ENCODE peak calls at places on chromosome 13, in five cellular contexts. M is CD4-positive, alpha-beta T cell; O is prostate gland; R is left ventricle myocardium inferior; A is ovary. F is an unnamed sample.

GRCh38 chr13:74246398-74246975 is 112.3 kb upstream of the KLF12 start:
- DNase-seq in O (no peak), R (peak), M (peak), A (no peak), F (no peak)

GRCh38 chr13:80274643-80275042 is 66.3 kb downstream of the SPRY2 start:
- DNase-seq in M (no peak), R (no peak), O (no peak), A (no peak), F (no peak)

GRCh38 chr13:72246396-72246795 is 379.4 kb upstream of the DACH1 start:
- DNase-seq in M (no peak), A (no peak), O (no peak), R (no peak), F (no peak)

GRCh38 chr13:76886292-76887061 is at the start of gene KCTD12:
- DNase-seq in O (peak), A (peak), R (peak), M (peak), F (peak)

GRCh38 chr13:107881362-107881761 is 334.0 kb downstream of the LIG4 start:
- DNase-seq in O (no peak), M (no peak), R (no peak), A (no peak), F (no peak)

GRCh38 chr13:25085125-25085742 is 10.7 kb upstream of the PABPC3 start:
- DNase-seq in A (no peak), O (peak), M (no peak), R (no peak), F (peak)

GRCh38 chr13:22451345-22451744 is 729.4 kb upstream of the SGCG start:
- DNase-seq in O (no peak), R (peak), A (no peak), M (no peak), F (no peak)

GRCh38 chr13:73879346-73880020 is 254.7 kb downstream of the KLF12 start:
- DNase-seq in M (no peak), A (no peak), R (no peak), O (no peak), F (no peak)

GRCh38 chr13:54637377-54637776 is 1608.8 kb downstream of the OLFM4 start:
- DNase-seq in M (no peak), A (no peak), O (no peak), R (no peak), F (no peak)

GRCh38 chr13:30978981-30979956 is 46.8 kb downstream of the TEX26 start:
- DNase-seq in R (no peak), A (no peak), M (peak), O (no peak), F (peak)

GRCh38 chr13:105817011-105817410 is 718.5 kb downstream of the EFNB2 start:
- DNase-seq in O (no peak), M (no peak), A (no peak), R (no peak), F (no peak)

GRCh38 chr13:99693351-99693750 is 192.1 kb downstream of the TM9SF2 start:
- DNase-seq in O (no peak), A (no peak), R (no peak), M (no peak), F (no peak)

GRCh38 chr13:35144496-35144895 is 202.4 kb downstream of the NBEA start:
- DNase-seq in O (no peak), R (no peak), M (no peak), A (no peak), F (no peak)

GRCh38 chr13:96112936-96113335 is 23.0 kb downstream of the HS6ST3 start:
- DNase-seq in A (no peak), R (no peak), M (no peak), O (no peak), F (no peak)

GRCh38 chr13:99062593-99062992 is 84.7 kb upstream of the DOCK9 start:
- DNase-seq in R (peak), A (peak), M (no peak), O (peak), F (no peak)

GRCh38 chr13:76043882-76044281 is 407.8 kb downstream of the LMO7 start:
- DNase-seq in R (no peak), M (no peak), A (no peak), O (no peak), F (no peak)

GRCh38 chr13:80585531-80585930 is 244.6 kb upstream of the SPRY2 start:
- DNase-seq in A (no peak), M (no peak), O (no peak), R (no peak), F (no peak)

GRCh38 chr13:53782400-53783030 is 753.9 kb downstream of the OLFM4 start:
- DNase-seq in R (no peak), O (peak), M (no peak), A (no peak), F (peak)

GRCh38 chr13:43766766-43767165 is 20.0 kb downstream of the ENOX1 start:
- DNase-seq in O (no peak), R (peak), M (no peak), A (peak), F (no peak)

GRCh38 chr13:21608961-21609360 is 5.0 kb upstream of the MICU2 start:
- DNase-seq in M (no peak), O (no peak), R (no peak), A (no peak), F (no peak)

GRCh38 chr13:98097749-98098148 is 45.1 kb upstream of the FARP1 start:
- DNase-seq in M (no peak), A (no peak), R (no peak), O (no peak), F (no peak)

GRCh38 chr13:50693755-50694154 is 149.7 kb downstream of the DLEU7 start:
- DNase-seq in R (peak), O (no peak), M (no peak), A (no peak), F (peak)

GRCh38 chr13:87872813-87873212 is 201.6 kb downstream of the SLITRK5 start:
- DNase-seq in A (no peak), O (no peak), M (no peak), R (no peak), F (no peak)

GRCh38 chr13:23289917-23290357 is 109.2 kb downstream of the SGCG start:
- DNase-seq in A (no peak), R (no peak), O (peak), M (no peak), F (no peak)

GRCh38 chr13:44234566-44234965 is 139.1 kb upstream of the SERP2 start:
- DNase-seq in O (no peak), A (no peak), M (no peak), R (no peak), F (no peak)

GRCh38 chr13:113803409-113804016 is 44.5 kb downstream of the TMEM255B start:
- DNase-seq in M (no peak), A (no peak), R (no peak), O (no peak), F (no peak)

GRCh38 chr13:52739468-52740071 is at the start of gene CNMD:
- DNase-seq in R (no peak), A (no peak), M (no peak), O (no peak), F (no peak)

GRCh38 chr13:40064723-40065122 is 409.3 kb downstream of the COG6 start:
- DNase-seq in M (no peak), R (no peak), A (no peak), O (no peak), F (no peak)

GRCh38 chr13:50244913-50245574 is 229.8 kb downstream of the KCNRG start:
- DNase-seq in M (no peak), O (no peak), A (no peak), R (no peak), F (peak)

DNA sequence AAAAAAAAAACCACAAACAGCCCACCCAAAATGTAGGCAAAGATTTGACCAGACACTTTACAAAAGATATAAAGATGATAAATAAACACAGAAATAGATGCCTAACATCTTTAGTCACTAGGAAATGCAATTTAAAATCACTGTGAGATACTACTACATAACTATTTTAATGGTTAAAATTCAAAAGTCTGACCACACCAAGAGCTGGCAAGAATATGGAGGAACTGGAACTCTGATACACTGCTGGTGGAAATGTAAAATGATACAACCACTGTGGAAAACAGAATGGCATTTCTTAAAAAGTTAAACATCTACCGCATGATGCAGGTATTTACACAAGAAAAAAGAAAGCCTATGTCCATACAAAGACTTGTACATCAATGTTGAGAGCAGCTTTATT is 26.8 kb downstream of the VWA8 start:
- DNase-seq in A (no peak), M (no peak), R (no peak), O (no peak), F (no peak)
- H3K27ac ChIP-seq in A (no peak), M (no peak), R (no peak), O (no peak), F (no peak)

DNA sequence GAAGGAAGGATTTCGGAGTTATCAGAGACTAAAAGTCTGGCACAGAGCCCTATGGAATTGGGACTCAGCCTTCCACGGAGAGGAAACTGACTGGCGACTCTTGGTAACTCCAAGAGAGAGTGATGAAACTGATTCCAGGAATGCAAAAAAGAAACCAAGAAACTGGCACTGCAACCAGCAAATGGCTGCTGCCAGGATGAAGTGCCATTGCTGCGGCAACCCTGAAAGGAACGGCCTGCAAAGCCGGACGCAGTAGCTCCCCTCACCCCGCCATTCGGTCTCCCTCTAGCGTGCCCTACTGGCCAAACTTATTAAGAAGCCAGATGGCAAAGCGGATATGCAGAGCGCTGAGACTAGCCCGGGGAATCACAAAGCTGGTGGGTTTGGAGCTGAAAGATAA is 236.0 kb downstream of the PCDH9 start:
- DNase-seq in R (peak), O (no peak), A (no peak), M (no peak), F (peak)
- TF ChIP-seq CTCF in R (peak), O (no peak), A (no peak), M (no peak), F (peak)

GRCh38 chr13:38693168-38693567 is 6.3 kb downstream of the FREM2 start:
- DNase-seq in M (no peak), R (no peak), A (no peak), O (no peak), F (no peak)
- H3K27ac ChIP-seq in M (no peak), R (no peak), A (no peak), O (no peak), F (no peak)

DNA sequence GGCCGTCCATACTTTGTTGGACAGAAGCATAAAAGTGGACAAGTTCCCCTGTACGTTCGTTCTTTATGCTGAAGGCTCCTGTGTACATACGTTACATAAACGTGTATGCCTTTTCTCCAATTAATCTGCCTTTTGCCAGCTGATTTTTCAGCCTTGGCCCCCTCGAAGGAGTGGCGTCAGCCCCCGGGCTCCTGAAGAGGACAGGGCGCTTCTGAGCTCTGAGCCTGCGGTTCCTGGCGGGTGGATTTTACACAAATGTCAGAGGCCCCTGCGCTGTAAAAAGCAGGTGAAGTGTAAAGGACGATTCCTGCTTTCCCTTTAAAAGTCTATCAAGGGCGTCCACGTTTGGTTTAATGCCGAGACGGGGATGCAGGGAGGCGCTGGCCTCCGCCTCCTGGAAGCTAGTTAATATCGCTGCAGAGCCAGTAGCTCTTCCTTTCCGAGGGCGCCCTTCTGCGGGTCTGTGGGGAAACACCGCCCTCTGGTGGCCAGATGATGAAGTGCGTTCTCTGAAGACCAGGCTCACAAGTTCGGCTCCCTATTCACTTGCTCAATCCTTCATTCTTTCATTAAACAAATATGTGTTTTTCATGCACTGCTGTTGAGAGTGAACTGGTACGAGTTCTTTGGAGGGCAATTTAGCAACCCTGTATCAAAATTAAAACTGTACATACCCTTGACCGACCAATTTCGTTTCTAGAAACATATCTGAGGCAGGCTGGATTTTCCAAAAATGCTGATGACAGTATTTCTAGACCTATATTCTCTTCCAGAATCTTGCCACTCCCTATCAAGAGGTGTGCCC is 62.0 kb downstream of the GPR12 start:
- DNase-seq in O (peak), A (peak), R (peak), M (peak), F (peak)
- TF ChIP-seq CTCF in O (peak), A (peak), R (peak), M (peak), F (peak)

GRCh38 chr13:110272651-110273050 is 34.3 kb downstream of the COL4A1 start:
- DNase-seq in M (no peak), O (no peak), A (no peak), R (no peak), F (no peak)
- H3K27ac ChIP-seq in M (no peak), O (no peak), A (no peak), R (peak), F (peak)

GRCh38 chr13:94617389-94618000 is 15.8 kb downstream of the GPR180 start:
- DNase-seq in M (peak), O (no peak), A (no peak), R (no peak), F (no peak)

DNA sequence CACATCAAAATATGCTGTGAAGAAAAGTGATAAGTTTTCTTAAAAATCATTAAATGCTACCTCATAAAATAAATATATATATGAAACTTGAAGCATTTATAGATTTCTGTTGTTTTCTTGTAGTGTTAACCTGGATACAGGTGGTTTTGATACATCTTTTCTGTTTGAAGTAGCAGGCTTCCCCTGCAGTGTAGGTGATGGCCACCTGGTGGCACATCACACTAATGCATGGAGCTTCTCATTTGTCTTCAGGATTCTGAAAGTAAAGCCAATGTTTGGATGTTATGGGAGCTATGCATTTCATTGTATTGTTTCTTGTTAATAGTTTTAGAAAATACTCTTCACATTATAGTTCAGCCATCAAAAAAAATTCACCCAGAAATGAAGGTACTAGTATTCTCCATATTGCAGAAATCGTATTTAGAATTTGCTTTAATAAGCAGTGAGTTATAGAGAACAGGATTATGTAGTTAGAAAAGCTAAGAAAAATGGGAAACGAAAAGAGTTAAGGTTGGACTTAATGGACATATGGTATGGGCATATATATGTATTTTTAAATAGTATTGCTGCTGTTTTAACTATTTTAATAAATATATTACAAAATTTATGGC is 18.7 kb downstream of the GPR180 start:
- DNase-seq in R (no peak), M (no peak), A (no peak), O (no peak), F (no peak)
- TF ChIP-seq CTCF in R (peak), M (peak), A (no peak), O (peak), F (no peak)

GRCh38 chr13:33106656-33107402 is 90.6 kb downstream of the KL start:
- DNase-seq in A (no peak), M (no peak), R (no peak), O (no peak), F (no peak)
- H3K27ac ChIP-seq in A (no peak), M (no peak), R (peak), O (no peak), F (peak)